ENCODE peak calls at places on chromosome 10, in four cellular contexts. Y, E, R and I are unnamed samples.

GRCh38 chr10:78443900-78444571 is 410.4 kb downstream of the RPS24 start:
- DNase-seq in Y (peak; percentile 80), E (no peak), R (no peak), I (no peak)

GRCh38 chr10:12960431-12960898 is 41.0 kb downstream of the CCDC3 start:
- DNase-seq in Y (peak; percentile 81), E (no peak), R (no peak), I (no peak)

GRCh38 chr10:72086466-72087391 is 1.6 kb downstream of the SPOCK2 start:
- DNase-seq in Y (peak; percentile 88), E (no peak), R (no peak), I (peak; percentile 53)

GRCh38 chr10:70084189-70084588 is 31.5 kb downstream of the MACROH2A2 start:
- DNase-seq in Y (peak; percentile 49), E (no peak), R (no peak), I (no peak)

GRCh38 chr10:63910806-63911205 is 389.6 kb downstream of the REEP3 start:
- DNase-seq in Y (no peak), E (no peak), R (no peak), I (no peak)

GRCh38 chr10:126839094-126839761 is 66.0 kb upstream of the DOCK1 start:
- DNase-seq in Y (no peak), E (no peak), R (no peak), I (no peak)

GRCh38 chr10:70537398-70538194 is 59.0 kb downstream of the PALD1 start:
- DNase-seq in Y (no peak), E (no peak), R (no peak), I (no peak)

GRCh38 chr10:120741415-120741814 is 109.7 kb upstream of the WDR11 start:
- DNase-seq in Y (no peak), E (no peak), R (no peak), I (no peak)

GRCh38 chr10:34776090-34776690 is 38.9 kb downstream of the PARD3 start:
- DNase-seq in Y (no peak), E (no peak), R (no peak), I (no peak)

GRCh38 chr10:29160110-29160669 is 128.7 kb upstream of the LYZL1 start:
- DNase-seq in Y (no peak), E (peak; percentile 74), R (peak; percentile 94), I (no peak)

GRCh38 chr10:118259288-118259906 is 82.7 kb downstream of the FAM204A start:
- DNase-seq in Y (no peak), E (no peak), R (no peak), I (peak; percentile 32)

GRCh38 chr10:119246862-119247549 is 39.6 kb downstream of the GRK5 start:
- DNase-seq in Y (no peak), E (no peak), R (no peak), I (no peak)

GRCh38 chr10:62083413-62083794 is 181.9 kb downstream of the ARID5B start:
- DNase-seq in Y (no peak), E (no peak), R (no peak), I (no peak)

GRCh38 chr10:132036153-132036886 is 29.4 kb upstream of the JAKMIP3 start:
- DNase-seq in Y (no peak), E (no peak), R (no peak), I (no peak)

GRCh38 chr10:43372751-43373445 is 1.5 kb downstream of the FXYD4 start:
- DNase-seq in Y (no peak), E (no peak), R (no peak), I (no peak)

GRCh38 chr10:113037222-113037621 is 87.2 kb downstream of the TCF7L2 start:
- DNase-seq in Y (peak; percentile 57), E (no peak), R (no peak), I (no peak)

GRCh38 chr10:71868192-71868697 is 17.2 kb upstream of the PSAP start:
- DNase-seq in Y (no peak), E (peak; percentile 92), R (peak; percentile 77), I (no peak)

GRCh38 chr10:3635248-3635647 is 149.8 kb downstream of the KLF6 start:
- DNase-seq in Y (no peak), E (no peak), R (no peak), I (no peak)

GRCh38 chr10:46018453-46019169 is 11.8 kb downstream of the NCOA4 start:
- DNase-seq in Y (no peak), E (no peak), R (no peak), I (no peak)

GRCh38 chr10:35516102-35516670 is 89.0 kb upstream of the GJD4 start:
- DNase-seq in Y (no peak), E (no peak), R (no peak), I (no peak)

GRCh38 chr10:14543048-14543903 is 212.6 kb upstream of the FRMD4A start:
- DNase-seq in Y (no peak), E (no peak), R (no peak), I (no peak)

GRCh38 chr10:6678211-6678803 is 98.2 kb upstream of the PRKCQ start:
- DNase-seq in Y (no peak), E (peak; percentile 6), R (no peak), I (peak; percentile 27)

GRCh38 chr10:6494934-6495592 is 85.0 kb downstream of the PRKCQ start:
- DNase-seq in Y (no peak), E (no peak), R (no peak), I (no peak)

GRCh38 chr10:13450078-13450477 is 78.7 kb downstream of the BEND7 start:
- DNase-seq in Y (no peak), E (no peak), R (no peak), I (no peak)

DNA sequence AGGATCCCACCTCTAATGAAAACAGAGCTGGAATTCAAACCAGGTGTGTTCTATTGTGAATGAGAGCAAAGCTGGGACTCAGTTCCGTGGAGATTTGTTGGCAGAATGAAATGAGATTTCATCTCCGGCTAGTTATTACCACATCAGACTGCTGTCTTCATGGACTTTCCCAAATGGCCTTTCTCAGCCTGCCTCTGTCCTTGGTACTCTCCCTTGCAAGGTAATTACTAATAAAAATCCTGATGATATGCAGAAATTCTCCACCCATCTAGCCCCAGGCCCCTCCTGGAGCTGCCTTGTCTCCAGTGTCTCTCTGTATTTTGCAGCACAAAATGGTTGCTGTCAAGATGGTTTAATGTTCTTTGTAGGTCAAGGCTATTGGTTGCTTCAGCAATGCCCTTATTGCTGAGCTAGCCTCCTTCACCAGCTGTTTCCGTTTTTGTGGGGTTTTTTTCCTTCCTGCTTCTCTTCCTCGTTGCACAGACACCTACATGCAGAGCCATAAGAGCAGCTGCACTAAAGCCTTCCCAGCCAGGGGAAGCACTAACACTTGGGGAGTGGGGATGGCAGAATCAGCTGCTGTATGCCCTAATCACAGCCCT is 185.0 kb upstream of the GHITM start:
- DNase-seq in Y (no peak), E (no peak), R (no peak), I (no peak)
- TF ChIP-seq CTCF in Y (no peak), E (no peak), R (no peak), I (no peak)

GRCh38 chr10:11493646-11494045 is 117.8 kb downstream of the USP6NL start:
- DNase-seq in Y (no peak), E (no peak), R (no peak), I (no peak)
- TF ChIP-seq CTCF in Y (no peak), E (no peak), R (no peak), I (no peak)

GRCh38 chr10:84493951-84494848 is 165.8 kb downstream of the CCSER2 start:
- DNase-seq in Y (peak; percentile 78), E (peak; percentile 29), R (peak; percentile 67), I (no peak)
- TF ChIP-seq CTCF in Y (no peak), E (no peak), R (no peak), I (no peak)

GRCh38 chr10:73910764-73911552 is at the start of gene PLAU:
- DNase-seq in Y (peak; percentile 92), E (no peak), R (no peak), I (peak; percentile 60)

GRCh38 chr10:73907841-73908517 is 3.0 kb upstream of the PLAU start:
- DNase-seq in Y (no peak), E (no peak), R (no peak), I (no peak)

GRCh38 chr10:73908853-73909611 is 1.9 kb upstream of the PLAU start:
- DNase-seq in Y (no peak), E (peak; percentile 85), R (peak; percentile 97), I (peak; percentile 69)

GRCh38 chr10:73910401-73910763 is 550 bp upstream of the PLAU start:
- DNase-seq in Y (no peak), E (no peak), R (no peak), I (peak; percentile 43)

GRCh38 chr10:73909716-73910115 is 1.2 kb upstream of the PLAU start:
- DNase-seq in Y (no peak), E (no peak), R (no peak), I (no peak)
- TF ChIP-seq CTCF in Y (no peak), E (no peak), R (no peak), I (no peak)